ENCODE peak calls at places on chromosomes 6 and 20, in ten cellular contexts. One of them, this sample, is unnamed.
A peak's percentile ranks its signal among the peaks of the same experiment; 100 is the strongest.

GRCh38 chr6:9121551-9121950 is 686.2 kb upstream of the SLC35B3 start:
- DNase-seq in activated naive CD4-positive, alpha-beta T cell treated with Interleukin-2 at 50 U/mL for 16 hours: no peak
- DNase-seq in hepatocyte: no peak
- DNase-seq in right cardiac atrium: no peak
- DNase-seq in SK-MEL-5: no peak
- DNase-seq in SIG-M5: no peak
- DNase-seq in stimulated activated CD8-positive, alpha-beta memory T cell treated with anti-CD3 and anti-CD28 coated beads, Interleukin-2, amount 100 ng/mL, for 48 hours: no peak
- DNase-seq in activated CD4-positive, alpha-beta T cell treated with anti-CD3 and anti-CD28 coated beads, Interleukin-2, amount 50 U/mL, for 1 hour: no peak
- DNase-seq in AG08395: peak; percentile 81
- DNase-seq in posterior cingulate gyrus: no peak
- DNase-seq in this sample: no peak

GRCh38 chr6:52284131-52284459 is 447 bp downstream of the MCM3 start:
- DNase-seq in activated CD4-positive, alpha-beta T cell treated with anti-CD3 and anti-CD28 coated beads, Interleukin-2, amount 50 U/mL, for 1 hour: peak; percentile 22
- DNase-seq in SIG-M5: no peak
- DNase-seq in posterior cingulate gyrus: no peak
- DNase-seq in SK-MEL-5: peak; percentile 63
- DNase-seq in activated naive CD4-positive, alpha-beta T cell treated with Interleukin-2 at 50 U/mL for 16 hours: no peak
- DNase-seq in right cardiac atrium: peak; percentile 29
- DNase-seq in stimulated activated CD8-positive, alpha-beta memory T cell treated with anti-CD3 and anti-CD28 coated beads, Interleukin-2, amount 100 ng/mL, for 48 hours: peak; percentile 45
- DNase-seq in AG08395: no peak
- DNase-seq in hepatocyte: peak; percentile 67
- DNase-seq in this sample: no peak

GRCh38 chr6:11209369-11209768 is 23.1 kb downstream of the NEDD9 start:
- DNase-seq in activated CD4-positive, alpha-beta T cell treated with anti-CD3 and anti-CD28 coated beads, Interleukin-2, amount 50 U/mL, for 1 hour: no peak
- DNase-seq in AG08395: no peak
- DNase-seq in right cardiac atrium: no peak
- DNase-seq in activated naive CD4-positive, alpha-beta T cell treated with Interleukin-2 at 50 U/mL for 16 hours: no peak
- DNase-seq in SIG-M5: no peak
- DNase-seq in posterior cingulate gyrus: no peak
- DNase-seq in hepatocyte: no peak
- DNase-seq in stimulated activated CD8-positive, alpha-beta memory T cell treated with anti-CD3 and anti-CD28 coated beads, Interleukin-2, amount 100 ng/mL, for 48 hours: no peak
- DNase-seq in SK-MEL-5: no peak
- DNase-seq in this sample: no peak

GRCh38 chr6:51996296-51996947 is 91.0 kb downstream of the PKHD1 start:
- DNase-seq in activated CD4-positive, alpha-beta T cell treated with anti-CD3 and anti-CD28 coated beads, Interleukin-2, amount 50 U/mL, for 1 hour: no peak
- DNase-seq in AG08395: no peak
- DNase-seq in SIG-M5: no peak
- DNase-seq in posterior cingulate gyrus: no peak
- DNase-seq in stimulated activated CD8-positive, alpha-beta memory T cell treated with anti-CD3 and anti-CD28 coated beads, Interleukin-2, amount 100 ng/mL, for 48 hours: no peak
- DNase-seq in activated naive CD4-positive, alpha-beta T cell treated with Interleukin-2 at 50 U/mL for 16 hours: no peak
- DNase-seq in hepatocyte: no peak
- DNase-seq in right cardiac atrium: no peak
- DNase-seq in SK-MEL-5: no peak
- DNase-seq in this sample: no peak

GRCh38 chr20:22382742-22383141 is 201.6 kb downstream of the FOXA2 start:
- DNase-seq in hepatocyte: no peak
- DNase-seq in right cardiac atrium: no peak
- DNase-seq in AG08395: no peak
- DNase-seq in SIG-M5: no peak
- DNase-seq in activated naive CD4-positive, alpha-beta T cell treated with Interleukin-2 at 50 U/mL for 16 hours: no peak
- DNase-seq in activated CD4-positive, alpha-beta T cell treated with anti-CD3 and anti-CD28 coated beads, Interleukin-2, amount 50 U/mL, for 1 hour: no peak
- DNase-seq in SK-MEL-5: no peak
- DNase-seq in posterior cingulate gyrus: no peak
- DNase-seq in stimulated activated CD8-positive, alpha-beta memory T cell treated with anti-CD3 and anti-CD28 coated beads, Interleukin-2, amount 100 ng/mL, for 48 hours: no peak
- DNase-seq in this sample: no peak

GRCh38 chr20:24738981-24739633 is 210.0 kb upstream of the CST7 start:
- DNase-seq in SIG-M5: no peak
- DNase-seq in SK-MEL-5: no peak
- DNase-seq in activated CD4-positive, alpha-beta T cell treated with anti-CD3 and anti-CD28 coated beads, Interleukin-2, amount 50 U/mL, for 1 hour: no peak
- DNase-seq in activated naive CD4-positive, alpha-beta T cell treated with Interleukin-2 at 50 U/mL for 16 hours: no peak
- DNase-seq in stimulated activated CD8-positive, alpha-beta memory T cell treated with anti-CD3 and anti-CD28 coated beads, Interleukin-2, amount 100 ng/mL, for 48 hours: no peak
- DNase-seq in hepatocyte: peak; percentile 2
- DNase-seq in posterior cingulate gyrus: no peak
- DNase-seq in right cardiac atrium: no peak
- DNase-seq in AG08395: no peak
- DNase-seq in this sample: no peak

GRCh38 chr6:40894962-40895799 is 143.8 kb downstream of the UNC5CL start:
- DNase-seq in activated naive CD4-positive, alpha-beta T cell treated with Interleukin-2 at 50 U/mL for 16 hours: no peak
- DNase-seq in AG08395: peak; percentile 82
- DNase-seq in SK-MEL-5: peak; percentile 65
- DNase-seq in stimulated activated CD8-positive, alpha-beta memory T cell treated with anti-CD3 and anti-CD28 coated beads, Interleukin-2, amount 100 ng/mL, for 48 hours: no peak
- DNase-seq in right cardiac atrium: peak; percentile 55
- DNase-seq in posterior cingulate gyrus: peak; percentile 88
- DNase-seq in activated CD4-positive, alpha-beta T cell treated with anti-CD3 and anti-CD28 coated beads, Interleukin-2, amount 50 U/mL, for 1 hour: no peak
- DNase-seq in SIG-M5: no peak
- DNase-seq in hepatocyte: peak; percentile 82
- DNase-seq in this sample: no peak

GRCh38 chr20:5127204-5127858 is 523 bp downstream of the CDS2 start:
- DNase-seq in hepatocyte: peak; percentile 66
- DNase-seq in posterior cingulate gyrus: peak; percentile 91
- DNase-seq in stimulated activated CD8-positive, alpha-beta memory T cell treated with anti-CD3 and anti-CD28 coated beads, Interleukin-2, amount 100 ng/mL, for 48 hours: peak; percentile 57
- DNase-seq in activated naive CD4-positive, alpha-beta T cell treated with Interleukin-2 at 50 U/mL for 16 hours: peak; percentile 67
- DNase-seq in right cardiac atrium: peak; percentile 36
- DNase-seq in SIG-M5: no peak
- DNase-seq in SK-MEL-5: peak; percentile 45
- DNase-seq in AG08395: no peak
- DNase-seq in activated CD4-positive, alpha-beta T cell treated with anti-CD3 and anti-CD28 coated beads, Interleukin-2, amount 50 U/mL, for 1 hour: peak; percentile 62
- DNase-seq in this sample: no peak

GRCh38 chr20:38827770-38828281 is 22.3 kb downstream of the PPP1R16B start:
- DNase-seq in posterior cingulate gyrus: no peak
- DNase-seq in hepatocyte: no peak
- DNase-seq in activated naive CD4-positive, alpha-beta T cell treated with Interleukin-2 at 50 U/mL for 16 hours: no peak
- DNase-seq in stimulated activated CD8-positive, alpha-beta memory T cell treated with anti-CD3 and anti-CD28 coated beads, Interleukin-2, amount 100 ng/mL, for 48 hours: no peak
- DNase-seq in SIG-M5: no peak
- DNase-seq in AG08395: no peak
- DNase-seq in SK-MEL-5: no peak
- DNase-seq in activated CD4-positive, alpha-beta T cell treated with anti-CD3 and anti-CD28 coated beads, Interleukin-2, amount 50 U/mL, for 1 hour: no peak
- DNase-seq in right cardiac atrium: no peak
- DNase-seq in this sample: no peak

GRCh38 chr6:112050417-112050816 is 3.5 kb upstream of the CCN6 start:
- DNase-seq in SK-MEL-5: no peak
- DNase-seq in SIG-M5: no peak
- DNase-seq in stimulated activated CD8-positive, alpha-beta memory T cell treated with anti-CD3 and anti-CD28 coated beads, Interleukin-2, amount 100 ng/mL, for 48 hours: no peak
- DNase-seq in activated naive CD4-positive, alpha-beta T cell treated with Interleukin-2 at 50 U/mL for 16 hours: no peak
- DNase-seq in activated CD4-positive, alpha-beta T cell treated with anti-CD3 and anti-CD28 coated beads, Interleukin-2, amount 50 U/mL, for 1 hour: no peak
- DNase-seq in AG08395: no peak
- DNase-seq in hepatocyte: no peak
- DNase-seq in right cardiac atrium: no peak
- DNase-seq in posterior cingulate gyrus: no peak
- DNase-seq in this sample: no peak

GRCh38 chr20:45934046-45934586 is 367 bp upstream of the PCIF1 start:
- DNase-seq in SIG-M5: no peak
- DNase-seq in activated CD4-positive, alpha-beta T cell treated with anti-CD3 and anti-CD28 coated beads, Interleukin-2, amount 50 U/mL, for 1 hour: no peak
- DNase-seq in right cardiac atrium: peak; percentile 82
- DNase-seq in SK-MEL-5: peak; percentile 55
- DNase-seq in AG08395: no peak
- DNase-seq in stimulated activated CD8-positive, alpha-beta memory T cell treated with anti-CD3 and anti-CD28 coated beads, Interleukin-2, amount 100 ng/mL, for 48 hours: no peak
- DNase-seq in activated naive CD4-positive, alpha-beta T cell treated with Interleukin-2 at 50 U/mL for 16 hours: no peak
- DNase-seq in hepatocyte: peak; percentile 66
- DNase-seq in posterior cingulate gyrus: peak; percentile 95
- DNase-seq in this sample: peak; percentile 75

GRCh38 chr6:139732451-139732850 is 358.0 kb upstream of the CITED2 start:
- DNase-seq in posterior cingulate gyrus: peak; percentile 65
- DNase-seq in right cardiac atrium: no peak
- DNase-seq in activated naive CD4-positive, alpha-beta T cell treated with Interleukin-2 at 50 U/mL for 16 hours: no peak
- DNase-seq in AG08395: peak; percentile 69
- DNase-seq in stimulated activated CD8-positive, alpha-beta memory T cell treated with anti-CD3 and anti-CD28 coated beads, Interleukin-2, amount 100 ng/mL, for 48 hours: no peak
- DNase-seq in hepatocyte: peak; percentile 22
- DNase-seq in SK-MEL-5: peak; percentile 30
- DNase-seq in activated CD4-positive, alpha-beta T cell treated with anti-CD3 and anti-CD28 coated beads, Interleukin-2, amount 50 U/mL, for 1 hour: no peak
- DNase-seq in SIG-M5: no peak
- DNase-seq in this sample: peak; percentile 6

GRCh38 chr6:40706222-40706621 is 119.1 kb upstream of the LRFN2 start:
- DNase-seq in posterior cingulate gyrus: no peak
- DNase-seq in SK-MEL-5: no peak
- DNase-seq in activated CD4-positive, alpha-beta T cell treated with anti-CD3 and anti-CD28 coated beads, Interleukin-2, amount 50 U/mL, for 1 hour: no peak
- DNase-seq in right cardiac atrium: no peak
- DNase-seq in activated naive CD4-positive, alpha-beta T cell treated with Interleukin-2 at 50 U/mL for 16 hours: no peak
- DNase-seq in stimulated activated CD8-positive, alpha-beta memory T cell treated with anti-CD3 and anti-CD28 coated beads, Interleukin-2, amount 100 ng/mL, for 48 hours: no peak
- DNase-seq in AG08395: no peak
- DNase-seq in SIG-M5: no peak
- DNase-seq in hepatocyte: no peak
- DNase-seq in this sample: no peak

This sample was measured in occipital lobe.